ENCODE peak calls at places on chromosomes 6 and 20, in ten cellular contexts. One of them, this sample, is unnamed.

GRCh38 chr6:149657441-149657840 is 8.9 kb upstream of the KATNA1 start:
- DNase-seq in WTC11: no peak
- DNase-seq in NCI-H345: no peak
- DNase-seq in T-cell: no peak
- DNase-seq in cardiac fibroblast: no peak
- DNase-seq in spleen: no peak
- DNase-seq in endothelial cell: no peak
- DNase-seq in activated CD4-positive, CD25-positive, alpha-beta regulatory T cell treated with anti-CD3 and anti-CD28 coated beads, Interleukin-2, amount 50 U/mL, for 16 hours: no peak
- DNase-seq in effector CD8-positive, alpha-beta T cell: no peak
- DNase-seq in progenitor cell of endocrine pancreas: no peak
- DNase-seq in this sample: no peak

GRCh38 chr20:20820780-20821495 is 108.5 kb upstream of the RALGAPA2 start:
- DNase-seq in WTC11: no peak
- DNase-seq in NCI-H345: no peak
- DNase-seq in T-cell: no peak
- DNase-seq in cardiac fibroblast: no peak
- DNase-seq in spleen: no peak
- DNase-seq in endothelial cell: no peak
- DNase-seq in activated CD4-positive, CD25-positive, alpha-beta regulatory T cell treated with anti-CD3 and anti-CD28 coated beads, Interleukin-2, amount 50 U/mL, for 16 hours: no peak
- DNase-seq in effector CD8-positive, alpha-beta T cell: no peak
- DNase-seq in progenitor cell of endocrine pancreas: no peak
- DNase-seq in this sample: no peak

GRCh38 chr6:136609878-136610706 is 59.9 kb upstream of the MAP7 start:
- DNase-seq in WTC11: no peak
- DNase-seq in NCI-H345: peak; percentile 68
- DNase-seq in T-cell: no peak
- DNase-seq in cardiac fibroblast: peak; percentile 99
- DNase-seq in spleen: no peak
- DNase-seq in endothelial cell: no peak
- DNase-seq in activated CD4-positive, CD25-positive, alpha-beta regulatory T cell treated with anti-CD3 and anti-CD28 coated beads, Interleukin-2, amount 50 U/mL, for 16 hours: no peak
- DNase-seq in effector CD8-positive, alpha-beta T cell: no peak
- DNase-seq in progenitor cell of endocrine pancreas: no peak
- DNase-seq in this sample: peak; percentile 89

GRCh38 chr6:158048589-158048988 is 66.9 kb downstream of the SYNJ2 start:
- DNase-seq in WTC11: no peak
- DNase-seq in NCI-H345: no peak
- DNase-seq in T-cell: no peak
- DNase-seq in cardiac fibroblast: no peak
- DNase-seq in spleen: no peak
- DNase-seq in endothelial cell: no peak
- DNase-seq in activated CD4-positive, CD25-positive, alpha-beta regulatory T cell treated with anti-CD3 and anti-CD28 coated beads, Interleukin-2, amount 50 U/mL, for 16 hours: no peak
- DNase-seq in effector CD8-positive, alpha-beta T cell: no peak
- DNase-seq in progenitor cell of endocrine pancreas: no peak
- DNase-seq in this sample: no peak

GRCh38 chr6:138600726-138601125 is 101.4 kb upstream of the NHSL1 start:
- DNase-seq in WTC11: no peak
- DNase-seq in NCI-H345: no peak
- DNase-seq in T-cell: no peak
- DNase-seq in cardiac fibroblast: peak; percentile 73
- DNase-seq in spleen: no peak
- DNase-seq in endothelial cell: no peak
- DNase-seq in activated CD4-positive, CD25-positive, alpha-beta regulatory T cell treated with anti-CD3 and anti-CD28 coated beads, Interleukin-2, amount 50 U/mL, for 16 hours: no peak
- DNase-seq in effector CD8-positive, alpha-beta T cell: no peak
- DNase-seq in progenitor cell of endocrine pancreas: no peak
- DNase-seq in this sample: peak; percentile 62

GRCh38 chr6:147132889-147133288 is 71.3 kb upstream of the STXBP5 start:
- DNase-seq in WTC11: no peak
- DNase-seq in NCI-H345: no peak
- DNase-seq in T-cell: no peak
- DNase-seq in cardiac fibroblast: peak; percentile 64
- DNase-seq in spleen: no peak
- DNase-seq in endothelial cell: no peak
- DNase-seq in activated CD4-positive, CD25-positive, alpha-beta regulatory T cell treated with anti-CD3 and anti-CD28 coated beads, Interleukin-2, amount 50 U/mL, for 16 hours: no peak
- DNase-seq in effector CD8-positive, alpha-beta T cell: no peak
- DNase-seq in progenitor cell of endocrine pancreas: no peak
- DNase-seq in this sample: peak; percentile 16

GRCh38 chr20:1898496-1899168 is 3.4 kb downstream of the SIRPA start:
- DNase-seq in WTC11: no peak
- DNase-seq in NCI-H345: no peak
- DNase-seq in T-cell: no peak
- DNase-seq in cardiac fibroblast: no peak
- DNase-seq in spleen: no peak
- DNase-seq in endothelial cell: no peak
- DNase-seq in activated CD4-positive, CD25-positive, alpha-beta regulatory T cell treated with anti-CD3 and anti-CD28 coated beads, Interleukin-2, amount 50 U/mL, for 16 hours: no peak
- DNase-seq in effector CD8-positive, alpha-beta T cell: no peak
- DNase-seq in progenitor cell of endocrine pancreas: no peak
- DNase-seq in this sample: peak; percentile 50

GRCh38 chr6:149095842-149096241 is 221.7 kb upstream of the TAB2 start:
- DNase-seq in WTC11: no peak
- DNase-seq in NCI-H345: no peak
- DNase-seq in T-cell: no peak
- DNase-seq in cardiac fibroblast: no peak
- DNase-seq in spleen: no peak
- DNase-seq in endothelial cell: no peak
- DNase-seq in activated CD4-positive, CD25-positive, alpha-beta regulatory T cell treated with anti-CD3 and anti-CD28 coated beads, Interleukin-2, amount 50 U/mL, for 16 hours: no peak
- DNase-seq in effector CD8-positive, alpha-beta T cell: no peak
- DNase-seq in progenitor cell of endocrine pancreas: no peak
- DNase-seq in this sample: no peak

GRCh38 chr20:37519508-37520416 is 1.3 kb upstream of the NNAT start:
- DNase-seq in WTC11: peak; percentile 46
- DNase-seq in NCI-H345: peak; percentile 97
- DNase-seq in T-cell: no peak
- DNase-seq in cardiac fibroblast: no peak
- DNase-seq in spleen: no peak
- DNase-seq in endothelial cell: peak; percentile 19
- DNase-seq in activated CD4-positive, CD25-positive, alpha-beta regulatory T cell treated with anti-CD3 and anti-CD28 coated beads, Interleukin-2, amount 50 U/mL, for 16 hours: no peak
- DNase-seq in effector CD8-positive, alpha-beta T cell: no peak
- DNase-seq in progenitor cell of endocrine pancreas: no peak
- DNase-seq in this sample: no peak

GRCh38 chr6:44050872-44051421 is 76.3 kb downstream of the MRPL14 start:
- DNase-seq in WTC11: no peak
- DNase-seq in NCI-H345: no peak
- DNase-seq in T-cell: no peak
- DNase-seq in cardiac fibroblast: no peak
- DNase-seq in spleen: peak; percentile 62
- DNase-seq in endothelial cell: no peak
- DNase-seq in activated CD4-positive, CD25-positive, alpha-beta regulatory T cell treated with anti-CD3 and anti-CD28 coated beads, Interleukin-2, amount 50 U/mL, for 16 hours: no peak
- DNase-seq in effector CD8-positive, alpha-beta T cell: no peak
- DNase-seq in progenitor cell of endocrine pancreas: no peak
- DNase-seq in this sample: no peak

GRCh38 chr20:50625986-50626677 is 65.2 kb downstream of the RIPOR3 start:
- DNase-seq in WTC11: peak; percentile 91
- DNase-seq in NCI-H345: peak; percentile 32
- DNase-seq in T-cell: no peak
- DNase-seq in cardiac fibroblast: peak; percentile 67
- DNase-seq in spleen: no peak
- DNase-seq in endothelial cell: peak; percentile 69
- DNase-seq in activated CD4-positive, CD25-positive, alpha-beta regulatory T cell treated with anti-CD3 and anti-CD28 coated beads, Interleukin-2, amount 50 U/mL, for 16 hours: no peak
- DNase-seq in effector CD8-positive, alpha-beta T cell: no peak
- DNase-seq in progenitor cell of endocrine pancreas: no peak
- DNase-seq in this sample: peak; percentile 86

GRCh38 chr20:18361678-18362077 is 73.4 kb downstream of the ZNF133 start:
- DNase-seq in WTC11: no peak
- DNase-seq in NCI-H345: no peak
- DNase-seq in T-cell: no peak
- DNase-seq in cardiac fibroblast: no peak
- DNase-seq in spleen: no peak
- DNase-seq in endothelial cell: no peak
- DNase-seq in activated CD4-positive, CD25-positive, alpha-beta regulatory T cell treated with anti-CD3 and anti-CD28 coated beads, Interleukin-2, amount 50 U/mL, for 16 hours: no peak
- DNase-seq in effector CD8-positive, alpha-beta T cell: no peak
- DNase-seq in progenitor cell of endocrine pancreas: no peak
- DNase-seq in this sample: no peak

GRCh38 chr6:143140767-143141166 is 80.1 kb downstream of the AIG1 start:
- DNase-seq in WTC11: no peak
- DNase-seq in NCI-H345: no peak
- DNase-seq in T-cell: no peak
- DNase-seq in cardiac fibroblast: no peak
- DNase-seq in spleen: no peak
- DNase-seq in endothelial cell: no peak
- DNase-seq in activated CD4-positive, CD25-positive, alpha-beta regulatory T cell treated with anti-CD3 and anti-CD28 coated beads, Interleukin-2, amount 50 U/mL, for 16 hours: no peak
- DNase-seq in effector CD8-positive, alpha-beta T cell: no peak
- DNase-seq in progenitor cell of endocrine pancreas: no peak
- DNase-seq in this sample: no peak